ENCODE peak calls at places on chromosomes 2 and 18, in five cellular contexts. T is IMR-90, Z is neuronal stem cell, W is H9, L is mesenchymal stem cell. P is an unnamed sample.

GRCh38 chr2:218274586-218274985 is 4.3 kb downstream of the PNKD start:
- DNase-seq in T (no peak), Z (no peak), W (no peak), L (no peak), P (no peak)

GRCh38 chr2:121868652-121869051 is 113.2 kb downstream of the TSN start:
- DNase-seq in T (no peak), Z (no peak), W (no peak), L (no peak), P (no peak)

GRCh38 chr18:25113081-25113480 is 238.9 kb downstream of the ZNF521 start:
- DNase-seq in T (no peak), Z (no peak), W (peak; percentile 28), L (peak; percentile 26), P (peak; percentile 20)

GRCh38 chr2:9100080-9100876 is 96.8 kb upstream of the MBOAT2 start:
- DNase-seq in T (no peak), Z (no peak), W (no peak), L (no peak), P (no peak)

GRCh38 chr2:102592601-102593000 is 26.8 kb upstream of the SLC9A2 start:
- DNase-seq in T (peak; percentile 8), Z (no peak), W (no peak), L (peak; percentile 8), P (peak; percentile 10)

GRCh38 chr2:46161921-46162320 is 135.3 kb upstream of the EPAS1 start:
- DNase-seq in T (no peak), Z (no peak), W (no peak), L (no peak), P (no peak)

GRCh38 chr2:12169721-12170120 is 423.3 kb downstream of the LPIN1 start:
- DNase-seq in T (peak; percentile 90), Z (no peak), W (no peak), L (peak; percentile 97), P (no peak)

GRCh38 chr2:61343141-61343540 is 127.7 kb downstream of the USP34 start:
- DNase-seq in T (no peak), Z (no peak), W (no peak), L (no peak), P (no peak)

GRCh38 chr18:22136395-22136794 is 33.0 kb upstream of the GATA6 start:
- DNase-seq in T (peak; percentile 46), Z (no peak), W (no peak), L (peak; percentile 41), P (no peak)

GRCh38 chr2:133787651-133788050 is 219.4 kb upstream of the NCKAP5 start:
- DNase-seq in T (no peak), Z (no peak), W (no peak), L (no peak), P (no peak)

GRCh38 chr2:128323501-128323931 is 4.8 kb upstream of the HS6ST1 start:
- DNase-seq in T (no peak), Z (no peak), W (no peak), L (no peak), P (no peak)

GRCh38 chr2:238228700-238229099 is 11.1 kb downstream of the HES6 start:
- DNase-seq in T (peak; percentile 25), Z (no peak), W (no peak), L (peak; percentile 57), P (no peak)

GRCh38 chr2:182148344-182148743 is 162.7 kb downstream of the PPP1R1C start:
- DNase-seq in T (no peak), Z (no peak), W (no peak), L (no peak), P (peak; percentile 12)

GRCh38 chr2:33033524-33034150 is 86.9 kb downstream of the LTBP1 start:
- DNase-seq in T (peak; percentile 66), Z (peak; percentile 29), W (no peak), L (peak; percentile 65), P (peak; percentile 61)

GRCh38 chr2:121625953-121626352 is 23.3 kb downstream of the CLASP1 start:
- DNase-seq in T (no peak), Z (no peak), W (no peak), L (no peak), P (no peak)

GRCh38 chr2:190838492-190838910 is 42.1 kb upstream of the GLS start:
- DNase-seq in T (peak; percentile 89), Z (no peak), W (no peak), L (peak; percentile 67), P (no peak)

GRCh38 chr2:185144159-185144919 is 546.0 kb downstream of the ZNF804A start:
- DNase-seq in T (no peak), Z (no peak), W (no peak), L (no peak), P (no peak)

GRCh38 chr2:230958803-230959756 is 34.0 kb upstream of the GPR55 start:
- DNase-seq in T (no peak), Z (no peak), W (no peak), L (no peak), P (no peak)

GRCh38 chr2:122795763-122796162 is 1040.3 kb downstream of the TSN start:
- DNase-seq in T (no peak), Z (no peak), W (no peak), L (no peak), P (no peak)

GRCh38 chr2:217162533-217162932 is 302.7 kb upstream of the TNP1 start:
- DNase-seq in T (peak; percentile 99), Z (no peak), W (no peak), L (peak; percentile 98), P (no peak)

GRCh38 chr2:73870084-73870483 is 22.7 kb upstream of the ACTG2 start:
- DNase-seq in T (peak; percentile 98), Z (no peak), W (no peak), L (peak; percentile 28), P (no peak)

GRCh38 chr2:42210203-42210602 is 41.0 kb downstream of the EML4 start:
- DNase-seq in T (no peak), Z (no peak), W (no peak), L (no peak), P (no peak)

GRCh38 chr2:101644842-101645383 is 52.6 kb upstream of the MAP4K4 start:
- DNase-seq in T (no peak), Z (no peak), W (no peak), L (no peak), P (no peak)

GRCh38 chr2:172531309-172531708 is 24.6 kb upstream of the PDK1 start:
- DNase-seq in T (no peak), Z (no peak), W (no peak), L (no peak), P (no peak)

GRCh38 chr18:55265130-55265675 is 305.9 kb upstream of the CCDC68 start:
- DNase-seq in T (no peak), Z (no peak), W (no peak), L (no peak), P (peak; percentile 32)

GRCh38 chr2:119517433-119517832 is 6.8 kb downstream of the SCTR start:
- DNase-seq in T (peak; percentile 21), Z (peak; percentile 48), W (peak; percentile 75), L (peak; percentile 43), P (peak; percentile 77)

GRCh38 chr2:47083886-47084682 is 71.0 kb downstream of the STPG4 start:
- DNase-seq in T (no peak), Z (no peak), W (no peak), L (no peak), P (no peak)

GRCh38 chr2:71534201-71534600 is 80.8 kb downstream of the DYSF start:
- DNase-seq in T (no peak), Z (no peak), W (peak; percentile 8), L (no peak), P (no peak)

GRCh38 chr2:74290466-74291216 is 52.6 kb downstream of the SLC4A5 start:
- DNase-seq in T (no peak), Z (no peak), W (no peak), L (no peak), P (no peak)

GRCh38 chr2:150495993-150496627 is 8.6 kb upstream of the RND3 start:
- DNase-seq in T (peak; percentile 99), Z (no peak), W (no peak), L (peak; percentile 94), P (no peak)

GRCh38 chr18:11733031-11733430 is 44.0 kb downstream of the GNAL start:
- DNase-seq in T (peak; percentile 57), Z (peak; percentile 72), W (peak; percentile 83), L (peak; percentile 61), P (peak; percentile 77)

GRCh38 chr2:164178835-164179470 is 442.3 kb downstream of the GRB14 start:
- DNase-seq in T (peak; percentile 24), Z (no peak), W (no peak), L (peak; percentile 14), P (peak; percentile 57)

GRCh38 chr18:79903071-79903635 is 48.3 kb downstream of the SLC66A2 start:
- DNase-seq in T (no peak), Z (no peak), W (peak; percentile 21), L (no peak), P (no peak)

GRCh38 chr2:148110184-148110583 is 89.3 kb downstream of the MBD5 start:
- DNase-seq in T (no peak), Z (no peak), W (no peak), L (no peak), P (no peak)

GRCh38 chr2:128320609-128321420 is 2.1 kb upstream of the HS6ST1 start:
- DNase-seq in T (no peak), Z (no peak), W (no peak), L (no peak), P (no peak)

GRCh38 chr2:94877129-94877528 is 5.9 kb downstream of the TEKT4 start:
- DNase-seq in T (no peak), Z (no peak), W (no peak), L (no peak), P (no peak)

GRCh38 chr2:98727369-98727749 is 3.6 kb downstream of the MGAT4A start:
- DNase-seq in T (no peak), Z (no peak), W (no peak), L (no peak), P (no peak)

GRCh38 chr2:201780674-201781582 is at the start of gene ALS2:
- DNase-seq in T (peak; percentile 100), Z (peak; percentile 98), W (peak; percentile 99), L (peak; percentile 98), P (peak; percentile 100)
- H2BK5ac ChIP-seq in T (peak within 1 kb of the TSS; percentile 70), Z (peak within 1 kb of the TSS; percentile 99), W (no peak within 1 kb of the TSS), L (peak within 1 kb of the TSS; percentile 69), P (peak within 1 kb of the TSS; percentile 20)

GRCh38 chr2:105796131-105796638 is 51.5 kb downstream of the NCK2 start:
- DNase-seq in T (no peak), Z (no peak), W (no peak), L (peak; percentile 32), P (no peak)
- H3K27ac ChIP-seq in T (no peak overlapping the region), Z (no peak overlapping the region), W (no peak overlapping the region), L (no peak overlapping the region), P (no peak overlapping the region)

GRCh38 chr2:70087703-70088507 is 628 bp downstream of the PCBP1 start:
- DNase-seq in T (peak; percentile 58), Z (no peak), W (peak; percentile 52), L (peak; percentile 75), P (peak; percentile 73)
- H3K18ac ChIP-seq in T (peak overlapping the region; percentile 96), Z (peak overlapping the region; percentile 99), W (peak overlapping the region; percentile 97), L (peak overlapping the region; percentile 95), P (peak overlapping the region; percentile 86)

GRCh38 chr18:9905401-9905922 is 8.4 kb upstream of the VAPA start:
- DNase-seq in T (no peak), Z (no peak), W (no peak), L (peak; percentile 87), P (no peak)
- H2BK5ac ChIP-seq in T (no peak overlapping the region), Z (no peak overlapping the region), W (no peak overlapping the region), L (no peak overlapping the region), P (no peak overlapping the region)

DNA sequence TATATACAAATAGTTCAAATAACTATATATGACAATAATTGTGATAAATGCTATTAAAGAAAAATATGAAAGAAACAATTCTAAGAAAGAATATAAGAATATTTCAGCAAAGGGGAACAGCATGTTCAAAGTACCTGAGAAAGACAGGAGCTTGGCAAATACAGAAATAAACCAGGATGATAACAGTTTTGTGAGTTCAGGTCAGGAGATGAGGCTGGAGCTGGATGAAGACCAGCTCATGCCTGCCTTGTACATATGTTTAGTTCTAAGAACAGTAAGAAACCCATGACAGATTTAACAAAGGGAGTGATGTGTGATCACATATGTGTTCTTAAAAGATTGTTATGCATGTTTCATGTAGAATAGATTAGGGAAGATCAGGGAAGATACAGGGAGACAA is 98.2 kb downstream of the R3HDM1 start:
- DNase-seq in T (no peak), Z (no peak), W (no peak), L (no peak), P (no peak)
- H3K27ac ChIP-seq in T (no peak overlapping the region), Z (no peak overlapping the region), W (no peak overlapping the region), L (no peak overlapping the region), P (no peak overlapping the region)

P was measured in mesendoderm.